ENCODE peak calls at places on chromosomes 6 and 20, in eight cellular contexts. One of them, this sample, is unnamed.

GRCh38 chr20:49956689-49957443 is 20.7 kb downstream of the RNF114 start:
- DNase-seq in neural crest cell: no peak
- DNase-seq in endothelial cell of umbilical vein: no peak
- DNase-seq in astrocyte of the spinal cord: no peak
- DNase-seq in MCF 10A: no peak
- DNase-seq in HuH-7.5: no peak
- DNase-seq in substantia nigra: peak
- DNase-seq in spleen: peak
- DNase-seq in this sample: no peak

GRCh38 chr6:142984386-142984785 is 39.4 kb upstream of the HIVEP2 start:
- DNase-seq in neural crest cell: no peak
- DNase-seq in endothelial cell of umbilical vein: no peak
- DNase-seq in astrocyte of the spinal cord: no peak
- DNase-seq in MCF 10A: no peak
- DNase-seq in HuH-7.5: no peak
- DNase-seq in substantia nigra: no peak
- DNase-seq in spleen: no peak
- DNase-seq in this sample: no peak

GRCh38 chr6:139378882-139379341 is 4.5 kb upstream of the CITED2 start:
- DNase-seq in neural crest cell: no peak
- DNase-seq in endothelial cell of umbilical vein: no peak
- DNase-seq in astrocyte of the spinal cord: peak
- DNase-seq in MCF 10A: peak
- DNase-seq in HuH-7.5: no peak
- DNase-seq in substantia nigra: no peak
- DNase-seq in spleen: no peak
- DNase-seq in this sample: no peak

GRCh38 chr20:14142171-14142570 is 146.9 kb downstream of the MACROD2 start:
- DNase-seq in neural crest cell: peak
- DNase-seq in endothelial cell of umbilical vein: peak
- DNase-seq in astrocyte of the spinal cord: peak
- DNase-seq in MCF 10A: peak
- DNase-seq in HuH-7.5: peak
- DNase-seq in substantia nigra: peak
- DNase-seq in spleen: no peak
- DNase-seq in this sample: no peak

GRCh38 chr6:119126826-119127225 is 48.4 kb upstream of the FAM184A start:
- DNase-seq in neural crest cell: no peak
- DNase-seq in endothelial cell of umbilical vein: no peak
- DNase-seq in astrocyte of the spinal cord: no peak
- DNase-seq in MCF 10A: no peak
- DNase-seq in HuH-7.5: no peak
- DNase-seq in substantia nigra: no peak
- DNase-seq in spleen: no peak
- DNase-seq in this sample: no peak

GRCh38 chr6:14816106-14816864 is 429.6 kb upstream of the JARID2 start:
- DNase-seq in neural crest cell: no peak
- DNase-seq in endothelial cell of umbilical vein: no peak
- DNase-seq in astrocyte of the spinal cord: peak
- DNase-seq in MCF 10A: no peak
- DNase-seq in HuH-7.5: no peak
- DNase-seq in substantia nigra: no peak
- DNase-seq in spleen: no peak
- DNase-seq in this sample: no peak

GRCh38 chr20:14631011-14631410 is 293.6 kb upstream of the FLRT3 start:
- DNase-seq in neural crest cell: no peak
- DNase-seq in endothelial cell of umbilical vein: no peak
- DNase-seq in astrocyte of the spinal cord: no peak
- DNase-seq in MCF 10A: no peak
- DNase-seq in HuH-7.5: no peak
- DNase-seq in substantia nigra: no peak
- DNase-seq in spleen: no peak
- DNase-seq in this sample: no peak

GRCh38 chr6:49639177-49639817 is 2.7 kb upstream of the RHAG start:
- DNase-seq in neural crest cell: no peak
- DNase-seq in endothelial cell of umbilical vein: no peak
- DNase-seq in astrocyte of the spinal cord: no peak
- DNase-seq in MCF 10A: peak
- DNase-seq in HuH-7.5: no peak
- DNase-seq in substantia nigra: no peak
- DNase-seq in spleen: no peak
- DNase-seq in this sample: no peak

GRCh38 chr6:118252474-118252873 is 295.6 kb upstream of the PLN start:
- DNase-seq in neural crest cell: no peak
- DNase-seq in endothelial cell of umbilical vein: no peak
- DNase-seq in astrocyte of the spinal cord: no peak
- DNase-seq in MCF 10A: no peak
- DNase-seq in HuH-7.5: no peak
- DNase-seq in substantia nigra: no peak
- DNase-seq in spleen: no peak
- DNase-seq in this sample: no peak

GRCh38 chr6:47238456-47238995 is 71.2 kb downstream of the TNFRSF21 start:
- DNase-seq in neural crest cell: no peak
- DNase-seq in endothelial cell of umbilical vein: no peak
- DNase-seq in astrocyte of the spinal cord: no peak
- DNase-seq in MCF 10A: no peak
- DNase-seq in HuH-7.5: no peak
- DNase-seq in substantia nigra: no peak
- DNase-seq in spleen: no peak
- DNase-seq in this sample: no peak

GRCh38 chr20:3755814-3756480 is 11.6 kb downstream of the ADISSP start:
- DNase-seq in neural crest cell: no peak
- DNase-seq in endothelial cell of umbilical vein: no peak
- DNase-seq in astrocyte of the spinal cord: no peak
- DNase-seq in MCF 10A: no peak
- DNase-seq in HuH-7.5: no peak
- DNase-seq in substantia nigra: no peak
- DNase-seq in spleen: no peak
- DNase-seq in this sample: no peak

GRCh38 chr6:138428943-138429616 is 25.1 kb downstream of the HEBP2 start:
- DNase-seq in neural crest cell: no peak
- DNase-seq in endothelial cell of umbilical vein: peak
- DNase-seq in astrocyte of the spinal cord: peak
- DNase-seq in MCF 10A: peak
- DNase-seq in HuH-7.5: peak
- DNase-seq in substantia nigra: no peak
- DNase-seq in spleen: no peak
- DNase-seq in this sample: peak

GRCh38 chr6:22448311-22448711 is 121.1 kb upstream of the HDGFL1 start:
- DNase-seq in neural crest cell: no peak
- DNase-seq in endothelial cell of umbilical vein: peak
- DNase-seq in astrocyte of the spinal cord: peak
- DNase-seq in MCF 10A: no peak
- DNase-seq in HuH-7.5: no peak
- DNase-seq in substantia nigra: no peak
- DNase-seq in spleen: no peak
- DNase-seq in this sample: no peak

GRCh38 chr6:88168362-88168761 is 2.2 kb upstream of the CNR1 start:
- DNase-seq in neural crest cell: no peak
- DNase-seq in endothelial cell of umbilical vein: no peak
- DNase-seq in astrocyte of the spinal cord: no peak
- DNase-seq in MCF 10A: no peak
- DNase-seq in HuH-7.5: no peak
- DNase-seq in substantia nigra: no peak
- DNase-seq in spleen: no peak
- DNase-seq in this sample: no peak

GRCh38 chr6:170199716-170200115 is 91.2 kb downstream of the DLL1 start:
- DNase-seq in neural crest cell: no peak
- DNase-seq in endothelial cell of umbilical vein: no peak
- DNase-seq in astrocyte of the spinal cord: no peak
- DNase-seq in MCF 10A: no peak
- DNase-seq in HuH-7.5: no peak
- DNase-seq in substantia nigra: no peak
- DNase-seq in spleen: no peak
- DNase-seq in this sample: no peak

GRCh38 chr20:16569218-16570153 is 3.8 kb downstream of the KIF16B start:
- DNase-seq in neural crest cell: no peak
- DNase-seq in endothelial cell of umbilical vein: no peak
- DNase-seq in astrocyte of the spinal cord: no peak
- DNase-seq in MCF 10A: no peak
- DNase-seq in HuH-7.5: no peak
- DNase-seq in substantia nigra: no peak
- DNase-seq in spleen: no peak
- DNase-seq in this sample: no peak

GRCh38 chr6:90870561-90870960 is 283.7 kb upstream of the MAP3K7 start:
- DNase-seq in neural crest cell: no peak
- DNase-seq in endothelial cell of umbilical vein: no peak
- DNase-seq in astrocyte of the spinal cord: no peak
- DNase-seq in MCF 10A: no peak
- DNase-seq in HuH-7.5: no peak
- DNase-seq in substantia nigra: no peak
- DNase-seq in spleen: no peak
- DNase-seq in this sample: no peak

GRCh38 chr20:43921227-43921780 is 6.7 kb downstream of the TOX2 start:
- DNase-seq in neural crest cell: no peak
- DNase-seq in endothelial cell of umbilical vein: no peak
- DNase-seq in astrocyte of the spinal cord: no peak
- DNase-seq in MCF 10A: no peak
- DNase-seq in HuH-7.5: no peak
- DNase-seq in substantia nigra: no peak
- DNase-seq in spleen: no peak
- DNase-seq in this sample: no peak

GRCh38 chr20:36737183-36737499 is 8.7 kb downstream of the NDRG3 start:
- DNase-seq in neural crest cell: no peak
- DNase-seq in endothelial cell of umbilical vein: no peak
- DNase-seq in astrocyte of the spinal cord: no peak
- DNase-seq in MCF 10A: no peak
- DNase-seq in HuH-7.5: no peak
- DNase-seq in substantia nigra: no peak
- DNase-seq in spleen: no peak
- DNase-seq in this sample: no peak

GRCh38 chr20:17725094-17725835 is 25.5 kb downstream of the BANF2 start:
- DNase-seq in neural crest cell: no peak
- DNase-seq in endothelial cell of umbilical vein: no peak
- DNase-seq in astrocyte of the spinal cord: no peak
- DNase-seq in MCF 10A: no peak
- DNase-seq in HuH-7.5: no peak
- DNase-seq in substantia nigra: no peak
- DNase-seq in spleen: no peak
- DNase-seq in this sample: no peak

GRCh38 chr20:15945301-15945700 is 627.9 kb downstream of the KIF16B start:
- DNase-seq in neural crest cell: no peak
- DNase-seq in endothelial cell of umbilical vein: no peak
- DNase-seq in astrocyte of the spinal cord: no peak
- DNase-seq in MCF 10A: peak
- DNase-seq in HuH-7.5: no peak
- DNase-seq in substantia nigra: no peak
- DNase-seq in spleen: no peak
- DNase-seq in this sample: no peak

GRCh38 chr20:51306081-51306480 is 236.4 kb downstream of the NFATC2 start:
- DNase-seq in neural crest cell: no peak
- DNase-seq in endothelial cell of umbilical vein: no peak
- DNase-seq in astrocyte of the spinal cord: no peak
- DNase-seq in MCF 10A: no peak
- DNase-seq in HuH-7.5: no peak
- DNase-seq in substantia nigra: no peak
- DNase-seq in spleen: no peak
- DNase-seq in this sample: no peak

GRCh38 chr6:162728177-162728571 is 400 bp downstream of the PACRG start:
- DNase-seq in neural crest cell: no peak
- DNase-seq in endothelial cell of umbilical vein: no peak
- DNase-seq in astrocyte of the spinal cord: no peak
- DNase-seq in MCF 10A: no peak
- DNase-seq in HuH-7.5: no peak
- DNase-seq in substantia nigra: no peak
- DNase-seq in spleen: peak
- DNase-seq in this sample: no peak

GRCh38 chr6:149896491-149896890 is 1.4 kb downstream of the RAET1E start:
- DNase-seq in neural crest cell: no peak
- DNase-seq in endothelial cell of umbilical vein: peak
- DNase-seq in astrocyte of the spinal cord: peak
- DNase-seq in MCF 10A: peak
- DNase-seq in HuH-7.5: no peak
- DNase-seq in substantia nigra: no peak
- DNase-seq in spleen: peak
- DNase-seq in this sample: no peak

GRCh38 chr6:167506443-167507231 is 181.8 kb downstream of the TTLL2 start:
- DNase-seq in neural crest cell: no peak
- DNase-seq in endothelial cell of umbilical vein: no peak
- DNase-seq in astrocyte of the spinal cord: no peak
- DNase-seq in MCF 10A: no peak
- DNase-seq in HuH-7.5: peak
- DNase-seq in substantia nigra: no peak
- DNase-seq in spleen: no peak
- DNase-seq in this sample: no peak

GRCh38 chr6:167842457-167842856 is 15.7 kb downstream of the AFDN start:
- DNase-seq in neural crest cell: no peak
- DNase-seq in endothelial cell of umbilical vein: no peak
- DNase-seq in astrocyte of the spinal cord: no peak
- DNase-seq in MCF 10A: no peak
- DNase-seq in HuH-7.5: no peak
- DNase-seq in substantia nigra: no peak
- DNase-seq in spleen: no peak
- DNase-seq in this sample: no peak

This sample was measured in naive thymus-derived CD8-positive, alpha-beta T cell.